ENCODE peak calls at places on chromosomes 2 and 18, in five cellular contexts. D is stimulated activated CD4-positive, alpha-beta T cell treated with anti-CD3 and anti-CD28 coated beads, TNF-alpha, amount 100 ng/mL, for 48 hours; H is AG08395; S is dorsolateral prefrontal cortex; O is BJ. X is an unnamed sample.

GRCh38 chr2:156589381-156590079 is 153.4 kb downstream of the GPD2 start:
- DNase-seq in D (no peak), O (no peak), H (peak), S (no peak), X (no peak)

GRCh38 chr2:237509905-237510304 is 22.9 kb downstream of the MLPH start:
- DNase-seq in D (no peak), O (no peak), S (no peak), H (no peak), X (no peak)

GRCh38 chr2:127310980-127311379 is 17.0 kb upstream of the ERCC3 start:
- DNase-seq in O (no peak), D (no peak), S (no peak), H (no peak), X (no peak)

GRCh38 chr2:179701524-179702110 is 159.8 kb downstream of the ZNF385B start:
- DNase-seq in O (no peak), H (peak), S (no peak), D (no peak), X (no peak)

GRCh38 chr2:148756292-148756975 is 111.9 kb downstream of the EPC2 start:
- DNase-seq in D (no peak), S (no peak), O (peak), H (peak), X (no peak)

GRCh38 chr18:77146249-77147080 is 13.9 kb upstream of the MBP start:
- DNase-seq in H (no peak), D (no peak), S (no peak), O (no peak), X (no peak)

GRCh38 chr2:121689356-121689755 is 40.1 kb upstream of the CLASP1 start:
- DNase-seq in H (peak), S (no peak), D (no peak), O (no peak), X (no peak)

GRCh38 chr18:48815581-48816324 is 135.0 kb downstream of the SMAD7 start:
- DNase-seq in O (no peak), H (peak), S (no peak), D (no peak), X (no peak)

GRCh38 chr2:227191367-227191766 is 26.9 kb downstream of the COL4A3 start:
- DNase-seq in O (no peak), D (no peak), S (no peak), H (no peak), X (no peak)

GRCh38 chr2:120466704-120467054 is 120.7 kb downstream of the INHBB start:
- DNase-seq in S (no peak), D (no peak), H (no peak), O (no peak), X (no peak)

GRCh38 chr18:56815926-56816325 is 164.8 kb downstream of the WDR7 start:
- DNase-seq in D (no peak), H (no peak), S (no peak), O (no peak), X (no peak)

GRCh38 chr2:70141754-70142589 is 48.8 kb downstream of the C2orf42 start:
- DNase-seq in H (peak), S (peak), D (no peak), O (no peak), X (peak)

GRCh38 chr2:197877038-197877437 is 72.6 kb downstream of the PLCL1 start:
- DNase-seq in S (no peak), H (no peak), D (no peak), O (no peak), X (no peak)

GRCh38 chr2:138209009-138209408 is 244.7 kb downstream of the HNMT start:
- DNase-seq in D (no peak), S (no peak), H (no peak), O (no peak), X (no peak)

GRCh38 chr2:37679072-37679695 is 7.7 kb upstream of the CDC42EP3 start:
- DNase-seq in D (no peak), O (no peak), H (no peak), S (no peak), X (no peak)

GRCh38 chr2:220334871-220335590 is 707.6 kb downstream of the SLC4A3 start:
- DNase-seq in D (no peak), S (no peak), H (no peak), O (no peak), X (no peak)

GRCh38 chr18:2494921-2495320 is 76.4 kb downstream of the METTL4 start:
- DNase-seq in S (no peak), O (no peak), H (no peak), D (no peak), X (no peak)

GRCh38 chr2:170237572-170238120 is 59.7 kb downstream of the MYO3B start:
- DNase-seq in D (no peak), S (no peak), O (no peak), H (no peak), X (no peak)

GRCh38 chr18:56563568-56563967 is 74.8 kb downstream of the TXNL1 start:
- DNase-seq in H (no peak), O (no peak), S (no peak), D (no peak), X (no peak)

GRCh38 chr2:160477032-160477431 is 16.6 kb downstream of the RBMS1 start:
- DNase-seq in D (no peak), H (no peak), S (no peak), O (no peak), X (no peak)

GRCh38 chr2:126749537-126749936 is 93.6 kb downstream of the GYPC start:
- DNase-seq in S (no peak), H (no peak), D (no peak), O (no peak), X (no peak)

X was measured in HL-60.